ENCODE peak calls at places on chromosomes 7 and 10, in ten cellular contexts. V is amygdala; L is colonic mucosa; B is MCF 10A; W is fibroblast of mammary gland; Z is pons; C is activated CD8-positive, alpha-beta memory T cell treated with anti-CD3 and anti-CD28 coated beads, Interleukin-2, amount 10 ng/mL, durations not matched to agents 7 days and 5 days; R is activated T-helper 1 cell treated with anti-CD3 and anti-CD28 coated beads, Interleukin-12 subunit alpha, Interleukin-12 subunit beta, Interleukin-2, Interleukin-4 antibody, amounts not matched to agents 30 ng/mL and 10 ng/mL and 1 ng/mL, durations not matched to agents 14 hours and 24 hours and 36 hours; S is MM.1S; Q is DMS53. P is an unnamed sample.

GRCh38 chr7:32059289-32060045 is 10.7 kb downstream of the PDE1C start:
- DNase-seq in V (no peak), L (no peak), B (no peak), W (peak), Z (peak), C (no peak), R (no peak), S (no peak), Q (peak), P (no peak)

GRCh38 chr7:158289231-158289630 is 298.4 kb downstream of the PTPRN2 start:
- DNase-seq in V (no peak), L (no peak), B (no peak), W (no peak), Z (no peak), C (no peak), R (no peak), S (no peak), Q (no peak), P (no peak)

GRCh38 chr7:47514818-47515217 is 67.1 kb downstream of the TNS3 start:
- DNase-seq in V (no peak), L (no peak), B (no peak), W (no peak), Z (no peak), C (no peak), R (no peak), S (no peak), Q (no peak), P (no peak)

GRCh38 chr10:67943917-67944316 is 59.5 kb downstream of the SIRT1 start:
- DNase-seq in V (no peak), L (no peak), B (no peak), W (no peak), Z (no peak), C (no peak), R (no peak), S (no peak), Q (peak), P (no peak)

GRCh38 chr7:34133356-34133982 is 228.1 kb downstream of the BMPER start:
- DNase-seq in V (no peak), L (no peak), B (peak), W (peak), Z (no peak), C (no peak), R (no peak), S (no peak), Q (peak), P (no peak)

GRCh38 chr10:124693801-124694416 is 50.3 kb downstream of the FAM53B start:
- DNase-seq in V (peak), L (no peak), B (no peak), W (no peak), Z (peak), C (no peak), R (no peak), S (peak), Q (peak), P (no peak)

GRCh38 chr10:3105905-3106304 is 38.6 kb downstream of the PFKP start:
- DNase-seq in V (no peak), L (no peak), B (no peak), W (no peak), Z (no peak), C (no peak), R (no peak), S (no peak), Q (no peak), P (no peak)

GRCh38 chr7:81234896-81235295 is 316.0 kb upstream of the SEMA3C start:
- DNase-seq in V (no peak), L (no peak), B (no peak), W (peak), Z (no peak), C (no peak), R (no peak), S (no peak), Q (no peak), P (no peak)

GRCh38 chr10:71783917-71784678 is 10.8 kb upstream of the VSIR start:
- DNase-seq in V (no peak), L (no peak), B (no peak), W (no peak), Z (no peak), C (no peak), R (no peak), S (no peak), Q (no peak), P (no peak)

GRCh38 chr10:96374639-96374984 is 15.8 kb upstream of the OPALIN start:
- DNase-seq in V (no peak), L (no peak), B (no peak), W (no peak), Z (no peak), C (no peak), R (no peak), S (no peak), Q (peak), P (no peak)

GRCh38 chr7:10104292-10104691 is 869.4 kb upstream of the PHF14 start:
- DNase-seq in V (no peak), L (no peak), B (no peak), W (no peak), Z (no peak), C (no peak), R (no peak), S (no peak), Q (no peak), P (no peak)

GRCh38 chr10:82981137-82981723 is 1106.2 kb downstream of the NRG3 start:
- DNase-seq in V (no peak), L (no peak), B (no peak), W (peak), Z (no peak), C (no peak), R (no peak), S (no peak), Q (no peak), P (no peak)

GRCh38 chr10:30182191-30183075 is 123.0 kb upstream of the JCAD start:
- DNase-seq in V (no peak), L (no peak), B (peak), W (peak), Z (no peak), C (no peak), R (no peak), S (no peak), Q (peak), P (no peak)

GRCh38 chr10:13820119-13820518 is 233.4 kb downstream of the PRPF18 start:
- DNase-seq in V (no peak), L (no peak), B (no peak), W (no peak), Z (no peak), C (peak), R (peak), S (no peak), Q (no peak), P (no peak)

GRCh38 chr10:71383972-71384687 is 12.6 kb upstream of the CDH23 start:
- DNase-seq in V (peak), L (peak), B (peak), W (peak), Z (peak), C (peak), R (peak), S (peak), Q (peak), P (peak)

GRCh38 chr7:22238354-22239311 is 118.3 kb downstream of the RAPGEF5 start:
- DNase-seq in V (no peak), L (no peak), B (peak), W (peak), Z (no peak), C (no peak), R (no peak), S (no peak), Q (no peak), P (no peak)

GRCh38 chr10:70272925-70273316 is 10.9 kb downstream of the NPFFR1 start:
- DNase-seq in V (no peak), L (no peak), B (peak), W (peak), Z (peak), C (no peak), R (no peak), S (peak), Q (peak), P (peak)

GRCh38 chr10:106557053-106557452 is 607.5 kb downstream of the SORCS1 start:
- DNase-seq in V (no peak), L (no peak), B (no peak), W (peak), Z (no peak), C (no peak), R (no peak), S (no peak), Q (no peak), P (no peak)

GRCh38 chr7:152402384-152403250 is 33.2 kb downstream of the KMT2C start:
- DNase-seq in V (no peak), L (no peak), B (no peak), W (no peak), Z (no peak), C (no peak), R (no peak), S (no peak), Q (no peak), P (no peak)

GRCh38 chr7:97851725-97852124 is 20.5 kb downstream of the ASNS start:
- DNase-seq in V (peak), L (no peak), B (no peak), W (peak), Z (peak), C (no peak), R (no peak), S (no peak), Q (no peak), P (no peak)

GRCh38 chr7:104156842-104157277 is 51.0 kb downstream of the ORC5 start:
- DNase-seq in V (no peak), L (no peak), B (peak), W (peak), Z (peak), C (no peak), R (no peak), S (peak), Q (peak), P (peak)

GRCh38 chr7:75875113-75876080 is 3.4 kb upstream of the RHBDD2 start:
- DNase-seq in V (no peak), L (no peak), B (peak), W (no peak), Z (no peak), C (no peak), R (no peak), S (peak), Q (no peak), P (no peak)

GRCh38 chr7:116353614-116354013 is 143.3 kb downstream of the TES start:
- DNase-seq in V (no peak), L (peak), B (peak), W (no peak), Z (no peak), C (no peak), R (no peak), S (no peak), Q (peak), P (no peak)

GRCh38 chr7:51299391-51300133 is 17.0 kb downstream of the COBL start:
- DNase-seq in V (no peak), L (peak), B (no peak), W (no peak), Z (no peak), C (no peak), R (no peak), S (no peak), Q (peak), P (no peak)

GRCh38 chr7:10889266-10889898 is 84.3 kb upstream of the PHF14 start:
- DNase-seq in V (peak), L (peak), B (peak), W (peak), Z (peak), C (peak), R (no peak), S (peak), Q (peak), P (peak)

GRCh38 chr7:79317728-79318127 is 135.7 kb downstream of the MAGI2 start:
- DNase-seq in V (no peak), L (no peak), B (peak), W (peak), Z (no peak), C (no peak), R (no peak), S (no peak), Q (peak), P (no peak)

GRCh38 chr7:73351447-73352167 is 23.6 kb downstream of the FKBP6 start:
- DNase-seq in V (no peak), L (no peak), B (no peak), W (no peak), Z (no peak), C (no peak), R (no peak), S (no peak), Q (no peak), P (no peak)

GRCh38 chr10:108817125-108817524 is 1106.2 kb downstream of the XPNPEP1 start:
- DNase-seq in V (no peak), L (no peak), B (no peak), W (no peak), Z (no peak), C (no peak), R (no peak), S (no peak), Q (no peak), P (no peak)

GRCh38 chr7:155154586-155154985 is 84.5 kb downstream of the HTR5A start:
- DNase-seq in V (no peak), L (no peak), B (no peak), W (no peak), Z (no peak), C (no peak), R (no peak), S (no peak), Q (no peak), P (no peak)

GRCh38 chr10:17035446-17035845 is 94.2 kb downstream of the CUBN start:
- DNase-seq in V (no peak), L (no peak), B (no peak), W (no peak), Z (no peak), C (no peak), R (no peak), S (no peak), Q (no peak), P (no peak)

GRCh38 chr10:59627366-59628018 is 82.2 kb downstream of the SLC16A9 start:
- DNase-seq in V (no peak), L (no peak), B (peak), W (no peak), Z (no peak), C (no peak), R (no peak), S (no peak), Q (peak), P (no peak)

GRCh38 chr10:14779053-14779649 is 4.5 kb upstream of the FAM107B start:
- DNase-seq in V (no peak), L (peak), B (peak), W (peak), Z (no peak), C (no peak), R (no peak), S (no peak), Q (no peak), P (no peak)

GRCh38 chr7:142376356-142376997 is 118.6 kb upstream of the PRSS58 start:
- DNase-seq in V (no peak), L (no peak), B (no peak), W (no peak), Z (no peak), C (no peak), R (no peak), S (no peak), Q (no peak), P (peak)

GRCh38 chr10:19816420-19817250 is at the start of gene PLXDC2:
- DNase-seq in V (peak), L (peak), B (peak), W (peak), Z (no peak), C (no peak), R (no peak), S (peak), Q (peak), P (peak)

GRCh38 chr10:44234471-44234850 is 150.4 kb downstream of the CXCL12 start:
- DNase-seq in V (no peak), L (no peak), B (no peak), W (no peak), Z (no peak), C (no peak), R (no peak), S (no peak), Q (no peak), P (no peak)

GRCh38 chr10:65993451-65993850 is 932.4 kb upstream of the LRRTM3 start:
- DNase-seq in V (no peak), L (no peak), B (no peak), W (no peak), Z (no peak), C (no peak), R (no peak), S (peak), Q (no peak), P (no peak)